ENCODE peak calls at places on chromosomes 7 and 10, in five cellular contexts. E, H, G, I and J are unnamed samples.

GRCh38 chr7:159197066-159197975 is 52.7 kb upstream of the VIPR2 start:
- DNase-seq in E (no peak), H (peak; percentile 23), G (no peak), I (no peak), J (no peak)

GRCh38 chr10:131702521-131703356 is 198.1 kb upstream of the PPP2R2D start:
- DNase-seq in E (no peak), H (no peak), G (no peak), I (no peak), J (peak; percentile 36)

GRCh38 chr7:95963446-95963990 is 191.2 kb downstream of the DYNC1I1 start:
- DNase-seq in E (no peak), H (no peak), G (no peak), I (no peak), J (no peak)

GRCh38 chr10:22370320-22370719 is 25.0 kb downstream of the SPAG6 start:
- DNase-seq in E (no peak), H (no peak), G (no peak), I (no peak), J (no peak)

GRCh38 chr7:155392726-155393570 is 65.0 kb upstream of the EN2 start:
- DNase-seq in E (no peak), H (no peak), G (peak; percentile 32), I (no peak), J (no peak)

GRCh38 chr7:51080622-51081269 is 235.9 kb downstream of the COBL start:
- DNase-seq in E (no peak), H (peak; percentile 96), G (no peak), I (no peak), J (no peak)

GRCh38 chr7:131159961-131160361 is 167.7 kb upstream of the MKLN1 start:
- DNase-seq in E (no peak), H (no peak), G (no peak), I (no peak), J (no peak)

GRCh38 chr10:12841826-12842225 is 159.7 kb downstream of the CCDC3 start:
- DNase-seq in E (no peak), H (no peak), G (no peak), I (no peak), J (peak; percentile 60)

GRCh38 chr7:107594961-107595737 is 15.1 kb downstream of the BCAP29 start:
- DNase-seq in E (peak; percentile 10), H (no peak), G (peak; percentile 22), I (no peak), J (no peak)

GRCh38 chr10:128095023-128095752 is 31.0 kb downstream of the MKI67 start:
- DNase-seq in E (no peak), H (peak; percentile 20), G (peak; percentile 18), I (no peak), J (no peak)

GRCh38 chr7:151700621-151701185 is 176.2 kb downstream of the PRKAG2 start:
- DNase-seq in E (no peak), H (no peak), G (no peak), I (no peak), J (no peak)

GRCh38 chr7:44153948-44154335 is 12.8 kb upstream of the MYL7 start:
- DNase-seq in E (no peak), H (no peak), G (no peak), I (no peak), J (no peak)

GRCh38 chr10:10872035-10872673 is 145.5 kb upstream of the CELF2 start:
- DNase-seq in E (peak; percentile 57), H (peak; percentile 46), G (no peak), I (no peak), J (peak; percentile 74)

GRCh38 chr7:45048748-45049147 is 40.0 kb downstream of the NACAD start:
- DNase-seq in E (no peak), H (no peak), G (no peak), I (no peak), J (no peak)

GRCh38 chr7:95476904-95477594 is 8.7 kb upstream of the ASB4 start:
- DNase-seq in E (peak; percentile 36), H (peak; percentile 86), G (peak; percentile 89), I (peak; percentile 67), J (peak; percentile 73)

GRCh38 chr10:89684604-89685003 is 16.8 kb upstream of the KIF20B start:
- DNase-seq in E (no peak), H (no peak), G (no peak), I (no peak), J (no peak)

GRCh38 chr10:72567884-72568283 is 58.0 kb downstream of the MICU1 start:
- DNase-seq in E (no peak), H (peak; percentile 67), G (peak; percentile 56), I (no peak), J (no peak)

GRCh38 chr7:116786791-116787443 is 75.5 kb upstream of the CAPZA2 start:
- DNase-seq in E (no peak), H (peak; percentile 64), G (peak; percentile 59), I (no peak), J (no peak)

GRCh38 chr10:127925471-127926207 is 18.7 kb downstream of the PTPRE start:
- DNase-seq in E (no peak), H (no peak), G (no peak), I (no peak), J (no peak)

GRCh38 chr10:116147162-116147906 is 125.7 kb downstream of the GFRA1 start:
- DNase-seq in E (no peak), H (no peak), G (no peak), I (no peak), J (no peak)

GRCh38 chr7:117020605-117021002 is 67.3 kb downstream of the ST7 start:
- DNase-seq in E (no peak), H (peak; percentile 5), G (no peak), I (no peak), J (no peak)

GRCh38 chr10:52623761-52624160 is 148.8 kb downstream of the MBL2 start:
- DNase-seq in E (no peak), H (no peak), G (no peak), I (no peak), J (no peak)

GRCh38 chr10:17226891-17227303 is 1.1 kb upstream of the VIM start:
- DNase-seq in E (no peak), H (peak; percentile 39), G (no peak), I (no peak), J (no peak)

GRCh38 chr10:17225823-17226222 is 2.2 kb upstream of the VIM start:
- DNase-seq in E (no peak), H (no peak), G (no peak), I (no peak), J (no peak)

GRCh38 chr10:17228081-17229015 is at the start of gene VIM:
- DNase-seq in E (peak; percentile 90), H (peak; percentile 92), G (peak; percentile 97), I (peak; percentile 90), J (peak; percentile 98)

GRCh38 chr10:17229016-17229716 is 1.1 kb downstream of the VIM start:
- DNase-seq in E (peak; percentile 92), H (peak; percentile 46), G (peak; percentile 89), I (peak; percentile 88), J (peak; percentile 95)

DNA sequence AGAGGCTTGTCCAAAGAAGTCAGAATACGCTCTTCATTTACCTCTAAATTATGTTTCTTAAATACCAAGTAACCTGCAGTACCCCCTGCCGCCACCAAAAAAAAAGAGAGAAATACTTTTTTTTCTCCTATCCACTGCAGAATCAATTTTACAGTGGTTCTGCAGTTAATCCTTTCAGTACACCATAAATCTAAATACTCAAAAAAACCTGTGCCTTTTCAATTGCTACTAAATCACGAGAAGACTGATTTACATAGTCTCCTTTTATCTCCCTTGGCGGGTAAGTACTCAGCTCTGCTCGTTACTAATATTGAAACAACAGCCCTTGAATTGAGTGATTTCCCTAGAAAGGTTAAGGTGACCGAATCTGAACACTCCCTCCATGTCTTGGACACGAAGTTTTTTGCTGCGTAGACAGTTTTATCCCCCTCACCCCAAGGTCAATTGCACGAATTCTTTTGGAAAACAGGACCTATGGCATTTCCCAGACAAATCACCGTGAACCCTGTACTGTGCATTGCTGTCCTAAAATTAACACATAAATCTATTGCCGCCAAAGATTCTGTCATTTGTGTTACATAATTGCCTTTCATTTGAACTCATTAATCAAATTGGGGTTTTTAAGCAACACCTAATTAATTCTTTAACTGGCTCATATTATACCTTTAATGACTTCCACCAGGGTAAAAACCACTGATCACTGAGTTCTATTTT is 517 bp upstream of the VIM start:
- DNase-seq in E (no peak), H (peak; percentile 46), G (peak; percentile 34), I (no peak), J (no peak)
- TF ChIP-seq CTCF in E (peak; percentile 48), H (no peak), G (peak; percentile 22), I (no peak), J (peak; percentile 69)

DNA sequence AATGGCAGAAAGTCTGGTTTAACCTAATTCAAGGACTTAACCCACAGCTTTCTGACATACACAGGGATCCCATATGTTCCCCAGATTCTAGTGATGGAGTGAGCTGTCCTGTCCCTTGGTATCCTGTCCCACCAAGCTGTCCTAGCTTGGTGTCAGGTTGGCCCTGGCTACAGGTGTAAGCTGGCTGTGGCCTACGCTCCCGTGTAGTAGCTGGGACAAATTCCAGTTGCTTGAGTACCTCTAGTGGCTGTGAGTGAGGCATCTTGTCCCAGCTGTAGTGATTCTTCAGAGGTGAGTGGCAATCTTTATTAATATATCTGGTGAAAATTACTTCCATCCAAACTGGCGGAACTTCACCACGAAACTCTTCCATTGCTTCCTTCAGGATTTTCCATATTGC is 105.2 kb upstream of the FAM171A1 start:
- DNase-seq in E (no peak), H (no peak), G (no peak), I (no peak), J (no peak)
- H3K4me1 ChIP-seq in E (peaks cover 8% of the 10 kb centered on the region), H (peaks cover 13% of the 10 kb centered on the region), G (no peaks in the 10 kb centered on the region), I (no peaks in the 10 kb centered on the region), J (no peaks in the 10 kb centered on the region)

GRCh38 chr7:6502886-6503285 is 48.4 kb downstream of the GRID2IP start:
- DNase-seq in E (no peak), H (no peak), G (no peak), I (no peak), J (no peak)
- H3K4me3 ChIP-seq in E (peak overlapping the region; percentile 70), H (peak overlapping the region; percentile 88), G (peak overlapping the region; percentile 69), I (no peak overlapping the region), J (peak overlapping the region; percentile 75)

GRCh38 chr7:98877692-98878364 is 504 bp upstream of the TRRAP start:
- DNase-seq in E (no peak), H (peak; percentile 21), G (no peak), I (no peak), J (no peak)

GRCh38 chr7:98878365-98879197 is at the start of gene TRRAP:
- DNase-seq in E (peak; percentile 73), H (peak; percentile 84), G (peak; percentile 79), I (peak; percentile 62), J (peak; percentile 59)

GRCh38 chr7:98879989-98880337 is 1.6 kb downstream of the TRRAP start:
- DNase-seq in E (no peak), H (no peak), G (no peak), I (no peak), J (no peak)

GRCh38 chr7:98880485-98880884 is 2.2 kb downstream of the TRRAP start:
- DNase-seq in E (no peak), H (no peak), G (no peak), I (no peak), J (no peak)

DNA sequence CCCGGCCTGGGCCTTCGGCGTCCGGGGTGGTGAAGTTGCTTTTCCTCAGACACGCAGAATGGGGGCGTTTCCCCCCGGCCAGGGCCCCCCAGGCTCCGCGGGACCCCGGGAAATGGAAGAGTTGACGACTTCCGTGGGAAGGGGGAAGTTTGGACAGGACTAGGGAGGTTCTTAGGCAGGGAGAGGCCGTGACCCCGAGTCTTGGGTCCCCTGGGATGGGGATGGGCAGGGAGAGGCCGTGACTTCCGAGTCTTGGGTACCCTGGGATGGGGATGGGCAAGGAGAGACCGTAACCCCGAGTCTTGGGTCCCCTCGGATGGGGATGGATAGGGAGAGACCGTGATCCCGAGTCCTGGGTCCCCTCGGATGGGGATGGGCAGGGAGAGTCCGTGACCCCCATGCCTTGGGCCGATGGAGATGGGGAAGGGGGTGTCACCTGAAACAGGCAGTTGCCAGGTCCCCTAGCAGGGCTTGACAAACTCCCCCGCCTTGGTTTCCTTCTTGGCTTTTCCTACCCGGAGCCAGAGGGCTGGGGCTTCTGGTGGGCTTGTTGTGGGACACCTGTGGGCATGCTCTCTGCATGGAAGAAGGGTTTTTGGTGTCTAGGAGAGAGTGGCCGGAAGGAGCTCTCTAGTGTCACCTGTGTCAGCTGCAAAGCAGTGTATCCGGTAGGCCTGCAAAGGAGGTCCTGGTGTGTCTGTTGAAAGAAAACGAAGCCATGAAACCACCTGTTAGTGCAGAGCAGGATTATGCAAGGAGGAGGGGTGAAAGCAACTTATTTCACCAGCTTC is 1.1 kb downstream of the TRRAP start:
- DNase-seq in E (no peak), H (peak; percentile 51), G (peak; percentile 51), I (no peak), J (peak; percentile 47)
- TF ChIP-seq CTCF in E (peak; percentile 8), H (no peak), G (no peak), I (no peak), J (no peak)